ENCODE peak calls at places on chromosome 14, in seven cellular contexts. B, T, L, A, J, Q and X are unnamed samples.

GRCh38 chr14:68958553-68958952 is 20.5 kb downstream of the ACTN1 start:
- DNase-seq in B (no peak), T (no peak), L (no peak), A (no peak), J (no peak), Q (no peak), X (no peak)

GRCh38 chr14:72104011-72104613 is 171.9 kb downstream of the RGS6 start:
- DNase-seq in B (no peak), T (no peak), L (peak; percentile 27), A (no peak), J (no peak), Q (no peak), X (no peak)

GRCh38 chr14:59677771-59678211 is 101.2 kb upstream of the CCDC175 start:
- DNase-seq in B (no peak), T (no peak), L (no peak), A (no peak), J (no peak), Q (no peak), X (no peak)

GRCh38 chr14:64762044-64763034 is 58.1 kb downstream of the PLEKHG3 start:
- DNase-seq in B (peak; percentile 86), T (no peak), L (peak; percentile 22), A (peak; percentile 56), J (peak; percentile 11), Q (peak; percentile 71), X (no peak)

GRCh38 chr14:94517641-94518257 is 8.5 kb upstream of the SERPINA12 start:
- DNase-seq in B (no peak), T (no peak), L (no peak), A (no peak), J (no peak), Q (no peak), X (no peak)

GRCh38 chr14:73796881-73797539 is 54.6 kb upstream of the PTGR2 start:
- DNase-seq in B (no peak), T (no peak), L (no peak), A (no peak), J (no peak), Q (no peak), X (no peak)

GRCh38 chr14:91305650-91306431 is 61.3 kb upstream of the GPR68 start:
- DNase-seq in B (no peak), T (no peak), L (no peak), A (no peak), J (no peak), Q (no peak), X (no peak)

GRCh38 chr14:76352639-76353281 is 23.2 kb upstream of the ESRRB start:
- DNase-seq in B (peak; percentile 53), T (no peak), L (peak; percentile 28), A (peak; percentile 24), J (peak; percentile 45), Q (peak; percentile 72), X (peak; percentile 87)

GRCh38 chr14:91253795-91254323 is 9.4 kb upstream of the GPR68 start:
- DNase-seq in B (no peak), T (no peak), L (no peak), A (no peak), J (no peak), Q (no peak), X (no peak)

GRCh38 chr14:68104518-68104917 is 284.9 kb downstream of the RAD51B start:
- DNase-seq in B (peak; percentile 73), T (no peak), L (no peak), A (no peak), J (no peak), Q (no peak), X (no peak)

GRCh38 chr14:43175896-43176295 is 1331.2 kb downstream of the FSCB start:
- DNase-seq in B (no peak), T (no peak), L (no peak), A (no peak), J (no peak), Q (no peak), X (no peak)

GRCh38 chr14:30298266-30298795 is 260.6 kb upstream of the G2E3 start:
- DNase-seq in B (no peak), T (no peak), L (no peak), A (no peak), J (no peak), Q (no peak), X (no peak)

GRCh38 chr14:50677527-50678063 is 9.5 kb upstream of the SAV1 start:
- DNase-seq in B (peak; percentile 53), T (peak; percentile 15), L (no peak), A (no peak), J (no peak), Q (no peak), X (no peak)

GRCh38 chr14:56087824-56088571 is 30.2 kb upstream of the PELI2 start:
- DNase-seq in B (peak; percentile 21), T (no peak), L (no peak), A (no peak), J (no peak), Q (no peak), X (no peak)

GRCh38 chr14:104881369-104881979 is 16.4 kb downstream of the CEP170B start:
- DNase-seq in B (no peak), T (no peak), L (no peak), A (no peak), J (no peak), Q (no peak), X (no peak)

GRCh38 chr14:51160871-51161270 is 66.0 kb upstream of the TRIM9 start:
- DNase-seq in B (no peak), T (no peak), L (no peak), A (no peak), J (no peak), Q (no peak), X (no peak)

GRCh38 chr14:92726135-92726932 is 22.1 kb downstream of the LGMN start:
- DNase-seq in B (peak; percentile 96), T (no peak), L (peak; percentile 73), A (no peak), J (peak; percentile 9), Q (no peak), X (no peak)

GRCh38 chr14:23518716-23519115 is 32.8 kb downstream of the ZFHX2 start:
- DNase-seq in B (no peak), T (no peak), L (no peak), A (no peak), J (no peak), Q (no peak), X (no peak)

GRCh38 chr14:83798421-83798820 is 1731.5 kb upstream of the FLRT2 start:
- DNase-seq in B (no peak), T (no peak), L (no peak), A (no peak), J (no peak), Q (no peak), X (no peak)

GRCh38 chr14:31139301-31139847 is 68.2 kb downstream of the HECTD1 start:
- DNase-seq in B (no peak), T (no peak), L (no peak), A (no peak), J (no peak), Q (no peak), X (no peak)

GRCh38 chr14:95527392-95528002 is 7.4 kb upstream of the GLRX5 start:
- DNase-seq in B (peak; percentile 88), T (peak; percentile 14), L (peak; percentile 66), A (peak; percentile 48), J (no peak), Q (no peak), X (no peak)

GRCh38 chr14:56145965-56146364 is 27.8 kb downstream of the PELI2 start:
- DNase-seq in B (peak; percentile 94), T (no peak), L (peak; percentile 70), A (no peak), J (no peak), Q (no peak), X (no peak)

GRCh38 chr14:32693114-32693513 is 245.6 kb upstream of the NPAS3 start:
- DNase-seq in B (peak; percentile 88), T (no peak), L (no peak), A (no peak), J (no peak), Q (no peak), X (no peak)

GRCh38 chr14:23538785-23539184 is 12.8 kb downstream of the ZFHX2 start:
- DNase-seq in B (peak; percentile 31), T (no peak), L (no peak), A (no peak), J (no peak), Q (no peak), X (no peak)

GRCh38 chr14:62706217-62706616 is 339.0 kb downstream of the KCNH5 start:
- DNase-seq in B (no peak), T (no peak), L (no peak), A (no peak), J (no peak), Q (no peak), X (no peak)

GRCh38 chr14:88521818-88522217 is 33.0 kb downstream of the PTPN21 start:
- DNase-seq in B (no peak), T (no peak), L (no peak), A (no peak), J (no peak), Q (no peak), X (no peak)

GRCh38 chr14:65336191-65336591 is 76.3 kb upstream of the FUT8 start:
- DNase-seq in B (peak; percentile 76), T (no peak), L (peak; percentile 91), A (no peak), J (no peak), Q (no peak), X (no peak)

GRCh38 chr14:77738559-77739250 is 22.3 kb downstream of the SNW1 start:
- DNase-seq in B (peak; percentile 66), T (no peak), L (peak; percentile 60), A (peak; percentile 4), J (no peak), Q (no peak), X (no peak)

GRCh38 chr14:63394856-63395255 is 76.1 kb upstream of the GPHB5 start:
- DNase-seq in B (peak; percentile 12), T (no peak), L (no peak), A (no peak), J (no peak), Q (no peak), X (no peak)

GRCh38 chr14:86999076-86999475 is 993.9 kb downstream of the GALC start:
- DNase-seq in B (peak; percentile 66), T (no peak), L (no peak), A (no peak), J (no peak), Q (no peak), X (no peak)

GRCh38 chr14:24309538-24310386 is at the start of gene LTB4R2:
- DNase-seq in B (no peak), T (no peak), L (no peak), A (no peak), J (no peak), Q (no peak), X (no peak)

GRCh38 chr14:82075566-82075965 is 541.9 kb upstream of the SEL1L start:
- DNase-seq in B (no peak), T (no peak), L (no peak), A (no peak), J (no peak), Q (peak; percentile 56), X (peak; percentile 77)

GRCh38 chr14:36214476-36215216 is 38.1 kb upstream of the PTCSC3 start:
- DNase-seq in B (no peak), T (no peak), L (no peak), A (no peak), J (no peak), Q (no peak), X (no peak)

GRCh38 chr14:104666981-104667380 is 22.4 kb upstream of the INF2 start:
- DNase-seq in B (no peak), T (no peak), L (no peak), A (no peak), J (no peak), Q (no peak), X (no peak)

GRCh38 chr14:24665440-24665991 is 31.5 kb upstream of the GZMB start:
- DNase-seq in B (no peak), T (peak; percentile 47), L (peak; percentile 73), A (no peak), J (no peak), Q (no peak), X (no peak)

GRCh38 chr14:30525833-30526232 is 33.1 kb upstream of the G2E3 start:
- DNase-seq in B (peak; percentile 49), T (no peak), L (no peak), A (no peak), J (no peak), Q (no peak), X (no peak)

GRCh38 chr14:79580414-79580813 is 630.9 kb downstream of the DIO2 start:
- DNase-seq in B (no peak), T (no peak), L (no peak), A (no peak), J (no peak), Q (no peak), X (no peak)

GRCh38 chr14:56889705-56890104 is 79.4 kb upstream of the OTX2 start:
- DNase-seq in B (no peak), T (no peak), L (no peak), A (no peak), J (no peak), Q (no peak), X (no peak)